ENCODE peak calls at places on chromosome 18, in eight cellular contexts. S is uterus, J is esophagus squamous epithelium, L is right lobe of liver, K is Peyer's patch, T is IMR-90, P is breast epithelium, R is adrenal gland. B is an unnamed sample. For H3K27me3, the result is how much of the 10 kb centered on the place peaks cover.

GRCh38 chr18:74326238-74326637 is 10.6 kb downstream of the C18orf63 start:
- DNase-seq in P (no peak), K (no peak), S (no peak), L (no peak), J (no peak), T (peak), R (no peak), B (no peak)

GRCh38 chr18:79524181-79525078 is 128.7 kb downstream of the NFATC1 start:
- DNase-seq in K (peak), R (no peak), T (no peak), J (no peak), S (peak), P (no peak), L (peak), B (no peak)

GRCh38 chr18:49862656-49863385 is 49.5 kb upstream of the ACAA2 start:
- DNase-seq in K (no peak), S (no peak), P (no peak), T (no peak), L (no peak), R (no peak), J (no peak), B (no peak)

GRCh38 chr18:9701604-9702324 is 6.3 kb upstream of the RAB31 start:
- DNase-seq in K (no peak), J (no peak), P (no peak), T (no peak), R (no peak), S (no peak), L (no peak), B (no peak)

GRCh38 chr18:72407048-72407447 is 137.1 kb downstream of the CBLN2 start:
- DNase-seq in P (no peak), S (no peak), J (no peak), L (no peak), T (no peak), K (no peak), R (no peak), B (no peak)

GRCh38 chr18:75176849-75177248 is 32.1 kb downstream of the PTGR3 start:
- DNase-seq in L (no peak), R (no peak), S (no peak), T (no peak), J (no peak), K (no peak), P (no peak), B (no peak)

GRCh38 chr18:67456691-67457090 is 59.8 kb downstream of the DSEL start:
- DNase-seq in S (no peak), J (no peak), P (no peak), L (no peak), K (no peak), R (no peak), T (no peak), B (no peak)

GRCh38 chr18:32770181-32770650 is 2.6 kb downstream of the KLHL14 start:
- DNase-seq in K (peak), P (no peak), S (peak), L (no peak), J (no peak), T (no peak), R (no peak), B (peak)

GRCh38 chr18:58110398-58110797 is 66.4 kb downstream of the NEDD4L start:
- DNase-seq in S (no peak), K (no peak), P (no peak), R (no peak), J (no peak), L (no peak), T (no peak), B (no peak)

GRCh38 chr18:57060814-57061213 is 86.1 kb upstream of the BOD1L2 start:
- DNase-seq in S (no peak), P (no peak), K (no peak), J (no peak), L (no peak), R (no peak), T (no peak), B (no peak)
- H3K27me3 ChIP-seq in S (under half), P (under half), K (under half), J (under half), L (under half), R (under half), T (under half), B (under half)

GRCh38 chr18:76347341-76347740 is 147.7 kb downstream of the ZNF516 start:
- DNase-seq in J (no peak), K (no peak), P (no peak), R (no peak), L (no peak), T (no peak), S (no peak), B (no peak)
- TF ChIP-seq POLR2A in J (no peak), K (no peak), P (no peak), R (no peak), L (no peak), T (no peak), S (no peak), B (no peak)

GRCh38 chr18:12279781-12280531 is 25.8 kb downstream of the CIDEA start:
- DNase-seq in K (no peak), P (no peak), R (no peak), L (no peak), T (no peak), S (no peak), J (no peak), B (no peak)
- H3K27ac ChIP-seq in K (peak), P (peak), R (peak), L (peak), T (peak), S (peak), J (peak), B (no peak)

GRCh38 chr18:5890261-5890605 is 5.1 kb downstream of the TMEM200C start:
- DNase-seq in K (no peak), L (peak), P (peak), J (no peak), S (no peak), T (no peak), R (peak), B (peak)

GRCh38 chr18:5892772-5893431 is 2.4 kb downstream of the TMEM200C start:
- DNase-seq in L (no peak), R (no peak), J (no peak), P (no peak), K (no peak), S (no peak), T (peak), B (no peak)

GRCh38 chr18:5894215-5894612 is 1.1 kb downstream of the TMEM200C start:
- DNase-seq in J (no peak), P (no peak), L (no peak), K (no peak), S (no peak), T (peak), R (no peak), B (no peak)

GRCh38 chr18:5890606-5891360 is 4.5 kb downstream of the TMEM200C start:
- DNase-seq in T (no peak), R (peak), L (peak), P (no peak), S (no peak), J (no peak), K (no peak), B (peak)

DNA sequence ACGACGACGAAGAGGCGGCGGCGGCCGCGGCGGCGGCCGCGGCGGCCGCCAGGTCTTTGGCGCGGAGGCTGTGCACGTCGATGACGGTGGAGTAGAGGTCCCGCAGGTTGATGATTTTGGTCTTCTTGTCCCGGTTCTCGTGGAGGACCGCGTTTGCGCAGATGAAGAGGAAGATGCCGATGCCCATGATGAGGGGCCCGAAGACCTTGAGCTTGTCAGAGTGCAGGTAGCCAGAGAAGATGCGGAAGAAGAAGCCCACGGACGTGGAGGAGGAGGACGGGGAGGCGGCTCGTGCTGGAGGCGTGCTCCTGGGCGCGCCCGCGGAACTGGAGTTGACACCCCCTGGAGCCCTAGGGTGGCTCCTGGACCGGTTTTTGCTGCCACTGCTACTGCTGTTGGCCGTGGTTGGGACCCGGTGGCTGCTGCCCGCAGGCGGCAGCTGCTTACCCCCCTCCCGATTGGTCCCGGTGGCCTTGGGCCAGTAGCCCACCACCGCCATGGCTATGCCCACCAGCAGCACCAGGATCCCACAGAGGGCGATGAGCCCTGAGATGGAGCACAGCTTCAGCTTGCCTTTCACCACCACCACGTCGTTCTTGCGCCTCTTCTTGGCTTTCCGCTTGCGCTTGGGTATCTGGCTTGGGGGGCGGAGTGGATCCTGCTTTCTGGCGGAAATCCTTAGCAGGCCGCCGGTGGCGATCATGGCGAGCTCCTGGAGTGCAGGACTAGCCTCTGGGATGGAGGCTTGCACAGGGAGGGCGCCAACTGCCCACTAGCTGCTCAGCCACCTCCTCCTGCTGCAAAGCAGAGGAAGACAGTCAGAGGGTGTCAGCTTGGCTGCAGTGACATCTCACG is 3.7 kb downstream of the TMEM200C start:
- DNase-seq in T (no peak), J (no peak), L (peak), R (no peak), P (no peak), K (no peak), S (no peak), B (no peak)
- H3K27me3 ChIP-seq in T (under half), J (half or more), L (under half), R (under half), P (under half), K (under half), S (under half), B (under half)

DNA sequence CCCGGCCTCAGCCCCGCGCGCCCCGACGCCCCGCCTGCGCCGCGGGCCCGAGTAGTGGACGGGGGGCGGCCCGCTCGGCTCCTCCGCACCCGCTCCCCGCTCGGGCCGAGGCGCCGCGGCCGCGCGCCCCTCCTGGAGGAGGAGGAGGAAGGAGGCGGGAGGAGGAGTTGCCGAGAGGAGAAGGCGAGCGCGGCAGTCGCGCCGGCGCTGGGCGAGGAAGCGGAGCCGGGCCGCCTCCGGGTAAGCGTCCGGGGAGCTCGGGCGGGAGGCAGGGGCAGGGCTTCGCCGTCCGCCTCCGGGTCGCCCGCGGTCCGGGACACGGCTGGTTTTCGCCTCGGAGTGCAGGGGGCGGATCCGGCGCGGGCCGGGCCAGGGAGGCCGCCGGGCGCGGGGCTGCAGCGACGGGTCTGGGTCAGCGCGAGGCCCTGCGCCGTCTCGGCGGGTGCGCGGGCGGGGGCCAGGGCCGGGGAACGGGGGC is at the start of gene SOCS6:
- DNase-seq in J (peak), T (peak), L (peak), K (no peak), S (peak), R (peak), P (no peak), B (peak)
- TF ChIP-seq POLR2A in J (peak), T (peak), L (peak), K (peak), S (peak), R (peak), P (no peak), B (peak)

GRCh38 chr18:46037512-46038305 is 34.4 kb downstream of the PSTPIP2 start:
- DNase-seq in T (no peak), K (no peak), P (no peak), L (no peak), J (no peak), S (no peak), R (no peak), B (no peak)
- H3K27ac ChIP-seq in T (no peak), K (no peak), P (no peak), L (peak), J (no peak), S (no peak), R (no peak), B (no peak)

GRCh38 chr18:13218376-13219011 is at the start of gene LDLRAD4:
- DNase-seq in P (no peak), S (peak), R (peak), K (no peak), J (no peak), T (no peak), L (peak), B (no peak)

GRCh38 chr18:13217466-13217961 is 1.0 kb upstream of the LDLRAD4 start:
- DNase-seq in J (no peak), T (peak), R (peak), S (peak), K (no peak), L (peak), P (no peak), B (peak)

GRCh38 chr18:13217971-13218375 is 587 bp upstream of the LDLRAD4 start:
- DNase-seq in S (peak), T (no peak), P (no peak), R (peak), K (no peak), L (peak), J (no peak), B (peak)

GRCh38 chr18:13216092-13216582 is 2.4 kb upstream of the LDLRAD4 start:
- DNase-seq in K (peak), T (peak), R (peak), J (no peak), S (peak), L (peak), P (peak), B (peak)

DNA sequence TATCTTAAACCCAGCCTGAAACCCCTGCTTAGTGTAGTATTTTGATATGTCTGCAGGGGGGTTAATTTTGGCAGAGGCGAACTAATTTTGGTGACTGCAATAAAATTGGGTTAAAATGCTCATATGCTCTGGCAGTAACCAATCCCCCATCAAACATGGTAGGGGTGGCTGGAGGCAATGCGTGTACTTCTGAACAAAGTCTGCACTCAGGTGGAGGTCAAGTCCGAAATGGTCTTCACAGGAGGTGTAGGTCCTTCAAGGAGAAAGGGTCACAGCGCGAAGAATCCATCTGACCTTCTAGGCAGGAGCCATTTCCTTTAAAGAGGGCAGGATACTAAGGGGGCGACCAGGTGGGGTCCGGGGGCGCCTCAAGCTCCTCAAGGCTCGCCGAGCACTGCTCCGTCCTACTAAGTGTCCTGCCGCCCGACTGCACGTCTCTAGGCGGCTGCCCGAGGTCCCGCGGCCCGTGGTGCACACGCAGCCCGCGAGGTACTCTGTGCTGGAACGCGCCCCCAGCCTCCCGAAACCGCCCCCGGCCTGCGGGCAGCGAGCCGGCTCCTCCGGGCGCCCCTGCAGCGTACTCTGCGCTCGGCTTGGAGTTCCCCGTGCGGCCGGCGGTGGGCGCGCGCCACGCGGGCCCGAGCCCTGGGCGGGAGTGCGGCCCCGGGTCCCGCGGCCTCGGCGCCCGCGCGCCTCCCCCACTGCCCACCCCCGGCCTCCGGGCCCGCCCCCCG is 1.7 kb upstream of the LDLRAD4 start:
- DNase-seq in T (no peak), R (peak), K (no peak), L (peak), P (no peak), S (peak), J (no peak), B (peak)
- H3K27me3 ChIP-seq in T (half or more), R (under half), K (under half), L (under half), P (under half), S (under half), J (half or more), B (under half)

GRCh38 chr18:3250237-3251107 is 2.9 kb downstream of the MYL12A start:
- DNase-seq in P (no peak), J (no peak), S (no peak), T (peak), R (no peak), L (no peak), K (no peak), B (no peak)
- TF ChIP-seq POLR2A in P (no peak), J (no peak), S (no peak), T (peak), R (no peak), L (no peak), K (no peak), B (no peak)

GRCh38 chr18:51857989-51858388 is 482.0 kb upstream of the DCC start:
- DNase-seq in P (no peak), J (no peak), K (no peak), L (no peak), T (no peak), R (no peak), S (no peak), B (no peak)

GRCh38 chr18:51864219-51864965 is 475.6 kb upstream of the DCC start:
- DNase-seq in T (no peak), R (no peak), K (no peak), J (no peak), S (no peak), L (no peak), P (no peak), B (no peak)

GRCh38 chr18:51861041-51861440 is 479.0 kb upstream of the DCC start:
- DNase-seq in P (no peak), S (no peak), L (no peak), R (no peak), J (no peak), K (no peak), T (no peak), B (no peak)

GRCh38 chr18:51865538-51865937 is 474.5 kb upstream of the DCC start:
- DNase-seq in K (no peak), L (no peak), R (no peak), S (no peak), J (no peak), P (no peak), T (no peak), B (no peak)

DNA sequence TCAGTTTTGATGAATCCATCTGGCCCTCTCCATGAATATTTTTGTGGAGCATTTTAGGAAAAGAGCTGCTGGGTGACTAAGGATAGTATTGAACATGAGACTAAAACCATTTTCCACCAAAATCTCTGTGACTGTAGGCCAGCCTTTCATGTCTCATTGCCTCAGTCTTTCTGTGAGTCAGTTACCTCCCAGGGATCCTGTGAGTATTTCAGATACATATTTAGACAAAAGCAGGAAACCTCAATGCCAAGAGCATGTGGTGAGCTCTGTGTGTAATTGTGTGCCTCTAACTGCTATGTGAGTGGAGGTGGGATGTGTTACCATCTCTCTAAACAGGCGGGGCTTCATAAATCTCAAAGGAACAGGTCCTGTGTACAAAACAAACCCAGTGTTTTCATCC is 477.7 kb upstream of the DCC start:
- DNase-seq in P (no peak), J (no peak), S (no peak), T (no peak), L (no peak), R (no peak), K (no peak), B (no peak)
- H3K27ac ChIP-seq in P (no peak), J (no peak), S (no peak), T (no peak), L (no peak), R (no peak), K (no peak), B (no peak)

GRCh38 chr18:360676-361075 is 92.8 kb upstream of the THOC1 start:
- DNase-seq in P (no peak), J (no peak), S (no peak), K (no peak), L (no peak), T (no peak), R (no peak), B (no peak)
- H3K27me3 ChIP-seq in P (under half), J (under half), S (under half), K (under half), L (under half), T (under half), R (under half), B (under half)